ENCODE peak calls at places on chromosomes 11 and 22, in five cellular contexts. P is nephron progenitor cell, A is IMR-90, I is spleen, O is osteocyte. D is an unnamed sample.

GRCh38 chr11:134124660-134125451 is 56.0 kb downstream of the JAM3 start:
- DNase-seq in A (peak), I (peak), O (no peak), P (peak), D (no peak)

GRCh38 chr11:61509058-61510029 is 795 bp downstream of the LRRC10B start:
- DNase-seq in I (peak), A (peak), O (no peak), P (peak), D (no peak)

GRCh38 chr11:90468923-90469322 is 246.1 kb upstream of the CHORDC1 start:
- DNase-seq in O (no peak), P (no peak), A (no peak), I (no peak), D (peak)

GRCh38 chr11:73219396-73220285 is 1.6 kb downstream of the P2RY2 start:
- DNase-seq in O (no peak), A (no peak), P (no peak), I (peak), D (no peak)

GRCh38 chr11:2175659-2176058 is 4.0 kb upstream of the TH start:
- DNase-seq in I (no peak), P (no peak), O (no peak), A (peak), D (peak)

GRCh38 chr22:17633998-17634323 is 4.6 kb upstream of the BCL2L13 start:
- DNase-seq in I (no peak), P (no peak), O (no peak), A (no peak), D (no peak)

GRCh38 chr11:61494341-61495038 is 14.1 kb upstream of the LRRC10B start:
- DNase-seq in O (no peak), I (no peak), A (no peak), P (no peak), D (no peak)

GRCh38 chr11:120055646-120056045 is 82.3 kb downstream of the TRIM29 start:
- DNase-seq in P (no peak), O (peak), I (no peak), A (no peak), D (peak)

GRCh38 chr11:119389611-119390254 is 8.2 kb upstream of the USP2 start:
- DNase-seq in I (no peak), O (peak), A (no peak), P (no peak), D (no peak)

GRCh38 chr11:3920148-3920852 is 64.8 kb downstream of the STIM1 start:
- DNase-seq in P (no peak), O (no peak), A (peak), I (no peak), D (peak)

GRCh38 chr22:40094449-40094848 is 83.3 kb upstream of the TNRC6B start:
- DNase-seq in I (no peak), O (no peak), A (peak), P (no peak), D (no peak)

GRCh38 chr11:67732045-67732787 is 57.8 kb upstream of the ALDH3B2 start:
- DNase-seq in I (no peak), A (no peak), P (no peak), O (no peak), D (no peak)

DNA sequence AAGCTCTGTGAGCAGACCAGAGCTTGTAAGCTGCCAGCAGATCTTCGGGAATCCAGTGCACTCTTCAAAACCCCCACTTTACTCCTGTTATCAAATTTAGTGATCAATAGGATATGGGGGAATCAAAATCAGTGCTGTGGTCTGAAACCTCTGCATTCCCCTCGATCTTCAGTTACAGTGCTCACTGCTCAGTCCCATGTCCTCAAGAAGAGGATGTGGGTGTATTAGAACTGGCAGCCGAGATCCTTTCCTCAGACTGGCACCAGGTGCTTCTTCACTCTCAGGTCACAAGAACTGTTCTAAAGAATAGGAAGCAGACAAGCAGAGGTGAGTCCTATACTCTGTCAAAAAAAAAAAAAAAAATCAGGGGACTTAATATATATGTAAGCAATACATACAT is 15.3 kb upstream of the MAML2 start:
- DNase-seq in O (no peak), P (no peak), I (no peak), A (no peak), D (no peak)
- TF ChIP-seq CTCF in O (no peak), P (no peak), I (no peak), A (no peak), D (no peak)

GRCh38 chr11:123653405-123653996 is 923 bp downstream of the SCN3B start:
- DNase-seq in O (no peak), P (no peak), I (no peak), A (no peak), D (no peak)
- TF ChIP-seq CTCF in O (no peak), P (no peak), I (no peak), A (no peak), D (peak)

DNA sequence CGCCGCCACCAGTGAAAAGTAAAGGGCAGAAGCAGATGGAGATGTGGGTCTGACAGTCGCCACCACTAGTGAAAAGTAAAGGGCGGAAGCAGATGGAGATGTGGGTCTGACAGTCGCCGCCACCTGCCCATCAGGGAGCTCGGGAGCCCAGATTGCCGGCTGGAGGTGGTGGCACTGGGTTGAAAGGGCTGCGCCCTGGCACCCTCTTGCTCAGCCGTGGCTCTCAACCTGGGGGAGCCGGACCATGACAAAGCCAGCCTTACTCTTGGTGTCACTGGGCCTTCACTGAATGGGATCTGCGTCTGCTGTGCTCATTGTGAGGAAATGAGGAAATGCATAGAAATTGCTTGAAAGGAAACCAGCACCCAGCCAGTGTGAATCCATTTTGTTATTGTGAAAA is 36.3 kb downstream of the AP2A2 start:
- DNase-seq in O (no peak), A (no peak), P (no peak), I (no peak), D (no peak)
- TF ChIP-seq CTCF in O (no peak), A (no peak), P (no peak), I (no peak), D (no peak)

DNA sequence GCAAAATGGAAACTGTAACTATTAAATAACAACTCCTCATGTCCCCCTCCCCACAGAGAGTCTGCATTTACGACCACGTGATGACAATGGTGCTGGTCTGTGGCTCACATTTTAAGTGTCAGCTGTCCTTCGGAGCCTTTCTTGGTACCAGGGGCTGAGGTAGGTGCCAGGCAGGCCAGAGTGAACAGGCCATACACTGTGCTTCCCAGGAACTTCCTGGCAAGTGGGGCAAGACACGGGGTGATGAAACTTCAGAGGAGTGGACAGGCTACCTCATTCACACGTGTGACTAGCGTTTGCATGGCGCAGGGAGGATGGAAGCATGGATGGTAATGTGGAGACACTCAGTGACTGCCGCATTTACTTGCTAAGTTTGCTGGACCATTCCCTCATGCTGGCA is 10.4 kb upstream of the YPEL1 start:
- DNase-seq in P (no peak), A (no peak), O (no peak), I (no peak), D (no peak)
- TF ChIP-seq CTCF in P (no peak), A (no peak), O (no peak), I (no peak), D (no peak)

GRCh38 chr11:102166175-102166574 is 55.9 kb downstream of the YAP1 start:
- DNase-seq in O (no peak), I (no peak), P (no peak), A (no peak), D (no peak)
- TF ChIP-seq CTCF in O (no peak), I (no peak), P (no peak), A (no peak), D (no peak)

D was measured in MCF 10A.